ENCODE peak calls at places on chromosomes 3 and 15, in four cellular contexts. D is HT1080, L is A549, Z is astrocyte of the spinal cord. M is an unnamed sample.

GRCh38 chr15:47753591-47753990 is 36.3 kb downstream of the SEMA6D start:
- DNase-seq in D (no peak), L (no peak), Z (no peak), M (no peak)

GRCh38 chr3:197174927-197175326 is 123.5 kb downstream of the DLG1 start:
- DNase-seq in D (no peak), L (no peak), Z (no peak), M (no peak)

GRCh38 chr3:138241061-138241460 is 54.0 kb downstream of the ARMC8 start:
- DNase-seq in D (peak), L (no peak), Z (peak), M (no peak)

GRCh38 chr3:71103430-71103881 is 480.1 kb downstream of the FOXP1 start:
- DNase-seq in D (peak), L (no peak), Z (peak), M (no peak)

GRCh38 chr3:132231633-132232032 is 85.6 kb upstream of the ACP3 start:
- DNase-seq in D (peak), L (peak), Z (peak), M (no peak)

GRCh38 chr3:72745146-72745976 is 102.9 kb downstream of the SHQ1 start:
- DNase-seq in D (no peak), L (no peak), Z (peak), M (no peak)

GRCh38 chr15:92819312-92820232 is 80.6 kb upstream of the CHD2 start:
- DNase-seq in D (no peak), L (peak), Z (peak), M (no peak)

GRCh38 chr15:22227961-22228762 is 147.8 kb downstream of the OR4M2 start:
- DNase-seq in D (no peak), L (no peak), Z (no peak), M (no peak)

GRCh38 chr15:88454867-88455810 is 12.0 kb downstream of the MRPL46 start:
- DNase-seq in D (peak), L (peak), Z (peak), M (no peak)

GRCh38 chr3:156259896-156260788 is 139.8 kb downstream of the KCNAB1 start:
- DNase-seq in D (no peak), L (no peak), Z (peak), M (no peak)

GRCh38 chr3:172152869-172153268 is 113.5 kb downstream of the FNDC3B start:
- DNase-seq in D (no peak), L (no peak), Z (no peak), M (no peak)

GRCh38 chr3:32077260-32078084 is 28.9 kb upstream of the GPD1L start:
- DNase-seq in D (no peak), L (no peak), Z (no peak), M (no peak)

GRCh38 chr15:49868348-49868747 is 247.5 kb downstream of the DTWD1 start:
- DNase-seq in D (no peak), L (no peak), Z (no peak), M (no peak)

GRCh38 chr15:52191207-52191606 is at the start of gene GNB5:
- DNase-seq in D (no peak), L (no peak), Z (no peak), M (no peak)

GRCh38 chr3:101938262-101938847 is 89.0 kb downstream of the NFKBIZ start:
- DNase-seq in D (no peak), L (no peak), Z (no peak), M (no peak)